ENCODE peak calls at places on chromosomes 7 and 10, in nine cellular contexts. Q is A549; X is heart right ventricle; G is CD8-positive, alpha-beta T cell; D is HCT116; I is fibroblast of lung; P is cardiac muscle cell; O is HepG2; Z is lower lobe of right lung. C is an unnamed sample. For H3K9me3, the result is how much of the 10 kb centered on the place peaks cover.

GRCh38 chr10:47261121-47261520 is 38.9 kb upstream of the GDF10 start:
- DNase-seq in Q (no peak), X (no peak), G (peak), D (no peak), I (no peak), P (no peak), O (no peak), Z (no peak), C (no peak)

GRCh38 chr7:36116347-36117200 is 36.5 kb upstream of the EEPD1 start:
- DNase-seq in Q (no peak), X (no peak), G (no peak), D (peak), I (no peak), P (no peak), O (peak), Z (no peak), C (no peak)

GRCh38 chr10:131649609-131650008 is 251.2 kb upstream of the PPP2R2D start:
- DNase-seq in Q (no peak), X (no peak), G (no peak), D (no peak), I (no peak), P (no peak), O (no peak), Z (no peak), C (no peak)

GRCh38 chr7:76262683-76263402 is 39.6 kb upstream of the HSPB1 start:
- DNase-seq in Q (peak), X (peak), G (no peak), D (peak), I (peak), P (peak), O (peak), Z (no peak), C (peak)

GRCh38 chr10:79293841-79294705 is 53.2 kb upstream of the PPIF start:
- DNase-seq in Q (no peak), X (no peak), G (no peak), D (no peak), I (peak), P (no peak), O (no peak), Z (peak), C (no peak)

GRCh38 chr10:18297659-18298058 is 157.4 kb downstream of the CACNB2 start:
- DNase-seq in Q (no peak), X (no peak), G (no peak), D (no peak), I (no peak), P (no peak), O (no peak), Z (no peak), C (no peak)

GRCh38 chr10:122232781-122233180 is 38.3 kb upstream of the BTBD16 start:
- DNase-seq in Q (no peak), X (no peak), G (no peak), D (no peak), I (peak), P (no peak), O (no peak), Z (no peak), C (no peak)

GRCh38 chr7:134943785-134944400 is 42.4 kb upstream of the AGBL3 start:
- DNase-seq in Q (peak), X (no peak), G (no peak), D (peak), I (peak), P (peak), O (peak), Z (no peak), C (no peak)

GRCh38 chr7:142790056-142790455 is 19.3 kb downstream of the PRSS2 start:
- DNase-seq in Q (no peak), X (no peak), G (peak), D (no peak), I (no peak), P (no peak), O (no peak), Z (no peak), C (no peak)

GRCh38 chr10:111128331-111129167 is 51.7 kb downstream of the ADRA2A start:
- DNase-seq in Q (peak), X (no peak), G (no peak), D (peak), I (no peak), P (no peak), O (no peak), Z (no peak), C (no peak)

GRCh38 chr10:132591166-132591971 is 53.8 kb downstream of the INPP5A start:
- DNase-seq in Q (peak), X (peak), G (no peak), D (no peak), I (peak), P (no peak), O (peak), Z (no peak), C (peak)

GRCh38 chr10:60394444-60394843 is 4.8 kb upstream of the ANK3 start:
- DNase-seq in Q (no peak), X (no peak), G (no peak), D (no peak), I (no peak), P (no peak), O (no peak), Z (no peak), C (no peak)

GRCh38 chr7:22856437-22856836 is 33.8 kb upstream of the TOMM7 start:
- DNase-seq in Q (no peak), X (no peak), G (no peak), D (no peak), I (no peak), P (no peak), O (no peak), Z (no peak), C (no peak)

GRCh38 chr7:21526007-21526406 is 16.8 kb upstream of the DNAH11 start:
- DNase-seq in Q (no peak), X (no peak), G (no peak), D (peak), I (peak), P (no peak), O (peak), Z (no peak), C (no peak)

GRCh38 chr7:17084166-17084475 is 202.3 kb upstream of the AGR3 start:
- DNase-seq in Q (no peak), X (no peak), G (no peak), D (no peak), I (no peak), P (no peak), O (no peak), Z (no peak), C (no peak)

GRCh38 chr7:149126662-149127321 is 668 bp upstream of the ZNF425 start:
- DNase-seq in Q (peak), X (peak), G (peak), D (no peak), I (no peak), P (peak), O (no peak), Z (peak), C (peak)

GRCh38 chr7:108380527-108380926 is 75.7 kb downstream of the NRCAM start:
- DNase-seq in Q (no peak), X (no peak), G (no peak), D (no peak), I (no peak), P (no peak), O (no peak), Z (no peak), C (no peak)

GRCh38 chr10:5840314-5841307 is 27.4 kb upstream of the GDI2 start:
- DNase-seq in Q (no peak), X (peak), G (peak), D (no peak), I (no peak), P (peak), O (peak), Z (no peak), C (no peak)

GRCh38 chr7:120407015-120407414 is 134.0 kb downstream of the KCND2 start:
- DNase-seq in Q (no peak), X (no peak), G (no peak), D (no peak), I (no peak), P (no peak), O (no peak), Z (no peak), C (no peak)

GRCh38 chr10:44955408-44956070 is 4.1 kb upstream of the RASSF4 start:
- DNase-seq in Q (no peak), X (peak), G (no peak), D (no peak), I (no peak), P (no peak), O (no peak), Z (no peak), C (no peak)

GRCh38 chr10:89516149-89516832 is 19.1 kb downstream of the SLC16A12 start:
- DNase-seq in Q (no peak), X (peak), G (no peak), D (no peak), I (peak), P (peak), O (no peak), Z (no peak), C (no peak)

GRCh38 chr10:128664729-128665128 is 538.5 kb upstream of the MKI67 start:
- DNase-seq in Q (no peak), X (no peak), G (no peak), D (no peak), I (no peak), P (no peak), O (no peak), Z (no peak), C (no peak)

GRCh38 chr10:6275022-6275997 is 72.6 kb downstream of the PFKFB3 start:
- DNase-seq in Q (peak), X (peak), G (peak), D (peak), I (peak), P (no peak), O (peak), Z (peak), C (no peak)

GRCh38 chr10:32846974-32847373 is 111.1 kb downstream of the ITGB1 start:
- DNase-seq in Q (no peak), X (no peak), G (no peak), D (no peak), I (no peak), P (no peak), O (no peak), Z (no peak), C (no peak)

GRCh38 chr10:44792119-44792783 is 118.9 kb upstream of the TMEM72 start:
- DNase-seq in Q (no peak), X (no peak), G (no peak), D (no peak), I (no peak), P (no peak), O (no peak), Z (no peak), C (no peak)

DNA sequence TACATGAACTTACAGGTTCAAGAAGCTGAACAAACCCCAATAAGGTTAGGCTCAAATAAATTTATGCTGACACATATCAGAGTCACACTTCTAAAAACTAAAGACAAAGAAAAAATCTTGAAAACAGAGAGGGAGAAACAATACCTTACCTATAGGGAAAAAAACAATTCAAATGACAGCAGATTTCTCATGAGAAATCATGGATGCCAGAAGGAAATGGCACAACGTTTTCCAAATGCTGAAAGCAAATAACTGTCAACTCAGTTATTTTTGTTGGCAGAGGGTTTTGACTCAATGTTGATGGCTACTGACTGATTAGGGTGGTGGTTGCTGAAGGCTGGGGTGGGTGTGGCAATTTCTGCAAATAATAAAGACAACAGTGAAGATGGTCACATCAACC is 239.4 kb downstream of the ARHGAP12 start:
- DNase-seq in Q (no peak), X (no peak), G (no peak), D (no peak), I (no peak), P (no peak), O (no peak), Z (no peak), C (no peak)
- H3K9me3 ChIP-seq in Q (under half), X (under half), G (under half), D (under half), I (under half), P (under half), O (under half), Z (under half), C (under half)

GRCh38 chr7:81698965-81699364 is 70.9 kb downstream of the HGF start:
- DNase-seq in Q (no peak), X (no peak), G (no peak), D (no peak), I (no peak), P (no peak), O (no peak), Z (no peak), C (no peak)
- TF ChIP-seq CTCF in Q (no peak), X (no peak), G (no peak), D (no peak), I (no peak), P (no peak), O (no peak), Z (no peak), C (no peak)

GRCh38 chr10:97361050-97361901 is 26.7 kb upstream of the FRAT2 start:
- DNase-seq in Q (no peak), X (no peak), G (no peak), D (no peak), I (no peak), P (no peak), O (no peak), Z (no peak), C (no peak)

GRCh38 chr10:97356318-97356914 is 21.9 kb upstream of the FRAT2 start:
- DNase-seq in Q (no peak), X (no peak), G (no peak), D (no peak), I (no peak), P (no peak), O (no peak), Z (no peak), C (no peak)

GRCh38 chr10:97356918-97357317 is 22.4 kb upstream of the FRAT2 start:
- DNase-seq in Q (no peak), X (no peak), G (no peak), D (no peak), I (no peak), P (no peak), O (no peak), Z (no peak), C (no peak)

GRCh38 chr10:97358349-97358748 is 23.8 kb upstream of the FRAT2 start:
- DNase-seq in Q (no peak), X (no peak), G (no peak), D (no peak), I (no peak), P (no peak), O (no peak), Z (no peak), C (no peak)

GRCh38 chr10:97358781-97359180 is 24.3 kb upstream of the FRAT2 start:
- DNase-seq in Q (no peak), X (no peak), G (no peak), D (no peak), I (no peak), P (no peak), O (no peak), Z (no peak), C (no peak)
- H3K9me3 ChIP-seq in Q (under half), X (under half), G (under half), D (under half), I (under half), P (under half), O (under half), Z (under half), C (under half)

DNA sequence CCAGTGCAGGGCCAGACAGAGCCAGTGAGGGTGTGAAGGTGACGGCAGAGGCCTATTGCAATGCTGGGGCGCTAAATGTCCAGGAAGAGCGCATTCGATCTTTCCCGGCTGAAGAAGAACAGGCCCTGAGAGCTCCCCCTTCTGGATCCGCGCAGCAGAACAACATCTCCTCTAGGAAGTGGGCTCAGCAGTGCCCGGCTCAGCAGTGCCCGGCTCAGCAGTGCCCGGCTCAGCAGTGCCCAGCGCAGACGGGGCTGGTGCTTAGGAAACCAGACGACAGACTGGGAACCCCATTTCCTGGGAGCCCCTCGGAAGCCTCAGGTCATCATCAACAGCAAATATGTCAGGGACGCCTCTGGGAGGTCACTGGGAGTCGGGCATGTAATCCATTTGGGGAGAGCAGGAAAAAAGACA is 4.7 kb upstream of the NOS3 start:
- DNase-seq in Q (peak), X (peak), G (no peak), D (no peak), I (peak), P (peak), O (no peak), Z (no peak), C (peak)
- TF ChIP-seq CTCF in Q (peak), X (peak), G (peak), D (peak), I (peak), P (peak), O (peak), Z (peak), C (peak)